ENCODE peak calls at places on chromosomes 6 and 20, in seven cellular contexts. B is right atrium auricular region, K is GM23248, Y is Karpas-422, M is pancreas, E is HL-60, H is heart right ventricle. S is an unnamed sample.

GRCh38 chr6:152268846-152269442 is 368.2 kb downstream of the SYNE1 start:
- DNase-seq in B (no peak), K (peak), Y (no peak), M (no peak), E (no peak), H (no peak), S (peak)

GRCh38 chr6:116515141-116515540 is 3.7 kb downstream of the CALHM5 start:
- DNase-seq in B (no peak), K (no peak), Y (no peak), M (no peak), E (no peak), H (no peak), S (no peak)

GRCh38 chr20:709421-709820 is 33.8 kb upstream of the SCRT2 start:
- DNase-seq in B (no peak), K (peak), Y (no peak), M (peak), E (no peak), H (peak), S (peak)

GRCh38 chr6:10759312-10759839 is 11.8 kb downstream of the TMEM14B start:
- DNase-seq in B (no peak), K (peak), Y (peak), M (no peak), E (peak), H (no peak), S (peak)

GRCh38 chr6:160991411-160992322 is at the start of gene MAP3K4:
- DNase-seq in B (no peak), K (peak), Y (peak), M (peak), E (peak), H (peak), S (peak)

GRCh38 chr20:50187403-50188051 is 3.1 kb upstream of the CEBPB start:
- DNase-seq in B (peak), K (peak), Y (no peak), M (no peak), E (peak), H (peak), S (peak)

GRCh38 chr6:5556011-5556410 is 294.7 kb downstream of the FARS2 start:
- DNase-seq in B (no peak), K (no peak), Y (no peak), M (no peak), E (no peak), H (no peak), S (no peak)

GRCh38 chr6:107965746-107966145 is 7.7 kb upstream of the SEC63 start:
- DNase-seq in B (no peak), K (peak), Y (no peak), M (no peak), E (no peak), H (no peak), S (peak)

GRCh38 chr6:84411060-84411629 is 183.7 kb upstream of the CEP162 start:
- DNase-seq in B (no peak), K (peak), Y (no peak), M (no peak), E (no peak), H (no peak), S (peak)

GRCh38 chr6:6176829-6177228 is 143.6 kb downstream of the F13A1 start:
- DNase-seq in B (no peak), K (no peak), Y (no peak), M (no peak), E (no peak), H (no peak), S (no peak)

GRCh38 chr6:121799574-121799973 is 364.1 kb downstream of the GJA1 start:
- DNase-seq in B (no peak), K (no peak), Y (no peak), M (no peak), E (no peak), H (no peak), S (no peak)

GRCh38 chr20:33554914-33555420 is 65.1 kb downstream of the CBFA2T2 start:
- DNase-seq in B (no peak), K (peak), Y (no peak), M (peak), E (no peak), H (no peak), S (peak)

GRCh38 chr6:25006565-25007001 is 70.8 kb upstream of the RIPOR2 start:
- DNase-seq in B (peak), K (peak), Y (peak), M (peak), E (peak), H (no peak), S (peak)

GRCh38 chr6:75472885-75473284 is 20.7 kb downstream of the FILIP1 start:
- DNase-seq in B (no peak), K (no peak), Y (no peak), M (no peak), E (no peak), H (no peak), S (no peak)

GRCh38 chr20:7841291-7841966 is 98.8 kb downstream of the HAO1 start:
- DNase-seq in B (no peak), K (peak), Y (no peak), M (no peak), E (no peak), H (no peak), S (peak)

GRCh38 chr6:106281088-106281487 is 44.5 kb downstream of the ATG5 start:
- DNase-seq in B (no peak), K (peak), Y (no peak), M (no peak), E (no peak), H (no peak), S (peak)

GRCh38 chr6:140046030-140046632 is 671.7 kb upstream of the CITED2 start:
- DNase-seq in B (no peak), K (no peak), Y (no peak), M (no peak), E (peak), H (no peak), S (no peak)

GRCh38 chr6:140050232-140050995 is 676.0 kb upstream of the CITED2 start:
- DNase-seq in B (no peak), K (peak), Y (no peak), M (no peak), E (no peak), H (no peak), S (peak)

GRCh38 chr6:140047321-140047720 is 672.9 kb upstream of the CITED2 start:
- DNase-seq in B (no peak), K (no peak), Y (no peak), M (no peak), E (no peak), H (no peak), S (no peak)

GRCh38 chr6:140045116-140045515 is 670.7 kb upstream of the CITED2 start:
- DNase-seq in B (no peak), K (no peak), Y (no peak), M (no peak), E (no peak), H (no peak), S (no peak)

DNA sequence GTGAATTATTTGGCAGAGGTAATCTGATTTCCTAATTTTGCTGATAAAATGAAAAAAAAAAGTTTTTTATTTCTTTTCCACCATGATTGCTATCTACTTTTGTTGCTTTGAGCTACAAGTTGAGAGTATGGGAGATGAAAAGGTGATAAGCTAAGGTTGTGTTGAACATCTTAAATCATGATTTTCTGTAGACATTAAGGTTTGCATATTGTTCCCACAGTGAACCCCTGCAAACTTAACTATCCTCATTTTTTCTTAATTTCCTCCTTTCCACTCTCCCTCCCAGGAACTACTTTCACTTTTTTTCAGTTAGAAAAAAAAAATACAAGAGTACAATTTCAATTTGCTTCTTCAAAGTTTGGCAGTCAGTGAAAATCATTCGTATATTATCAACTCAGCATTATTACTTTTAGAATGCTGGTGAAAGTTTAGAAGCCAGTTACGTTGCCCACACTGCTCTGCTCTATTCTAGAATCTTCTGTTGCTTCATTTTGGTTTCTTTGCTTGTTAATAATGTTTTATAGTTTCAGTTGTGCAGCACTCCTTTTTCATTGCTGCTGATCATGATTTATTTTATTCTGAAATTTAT is 673.8 kb upstream of the CITED2 start:
- DNase-seq in B (no peak), K (no peak), Y (no peak), M (no peak), E (no peak), H (no peak), S (no peak)
- H3K4me3 ChIP-seq in B (no peak), K (no peak), Y (no peak), M (no peak), E (no peak), H (no peak), S (no peak)

GRCh38 chr6:56692586-56693245 is 50.0 kb upstream of the DST start:
- DNase-seq in B (no peak), K (peak), Y (no peak), M (no peak), E (peak), H (no peak), S (peak)
- H3K4me3 ChIP-seq in B (peak), K (peak), Y (no peak), M (peak), E (no peak), H (no peak), S (peak)

DNA sequence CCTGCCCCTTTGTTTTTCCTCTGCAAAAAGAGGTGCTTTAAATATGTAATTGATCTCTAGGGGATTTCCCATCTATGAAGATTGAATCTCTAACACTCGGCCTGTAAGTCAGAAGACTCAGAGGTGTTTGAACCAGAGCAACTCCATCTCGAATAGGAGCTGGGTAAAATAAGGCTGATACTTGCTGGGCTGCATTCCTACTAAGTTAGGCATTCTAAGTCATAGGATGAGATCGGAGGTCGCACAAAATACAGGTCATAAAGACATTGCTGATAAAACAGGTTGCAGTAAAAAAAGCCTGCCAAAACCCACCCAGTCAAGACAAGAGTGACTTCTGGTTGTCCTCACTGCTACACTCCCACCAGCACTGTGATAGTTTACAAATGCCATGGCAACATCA is 129.9 kb upstream of the PHACTR1 start:
- DNase-seq in B (no peak), K (no peak), Y (no peak), M (no peak), E (no peak), H (no peak), S (no peak)
- H3K4me3 ChIP-seq in B (no peak), K (no peak), Y (no peak), M (no peak), E (no peak), H (no peak), S (no peak)

GRCh38 chr20:2748551-2749342 is 51.7 kb downstream of the CPXM1 start:
- DNase-seq in B (peak), K (no peak), Y (peak), M (no peak), E (no peak), H (no peak), S (no peak)
- H3K4me3 ChIP-seq in B (no peak), K (no peak), Y (peak), M (no peak), E (no peak), H (no peak), S (no peak)

GRCh38 chr6:110542311-110543024 is 66.1 kb upstream of the SLC22A16 start:
- DNase-seq in B (no peak), K (peak), Y (no peak), M (no peak), E (no peak), H (peak), S (no peak)

GRCh38 chr6:110545081-110545872 is 68.9 kb upstream of the SLC22A16 start:
- DNase-seq in B (no peak), K (no peak), Y (no peak), M (no peak), E (no peak), H (no peak), S (no peak)

GRCh38 chr6:110543106-110543505 is 66.7 kb upstream of the SLC22A16 start:
- DNase-seq in B (no peak), K (no peak), Y (no peak), M (peak), E (no peak), H (peak), S (no peak)

GRCh38 chr6:110541701-110542309 is 65.4 kb upstream of the SLC22A16 start:
- DNase-seq in B (no peak), K (no peak), Y (no peak), M (no peak), E (no peak), H (peak), S (peak)

GRCh38 chr6:110544472-110544871 is 68.1 kb upstream of the SLC22A16 start:
- DNase-seq in B (no peak), K (no peak), Y (no peak), M (no peak), E (no peak), H (no peak), S (no peak)
- H3K4me3 ChIP-seq in B (no peak), K (no peak), Y (no peak), M (no peak), E (no peak), H (no peak), S (no peak)

GRCh38 chr6:33177552-33178446 is 14.5 kb downstream of the COL11A2 start:
- DNase-seq in B (no peak), K (no peak), Y (no peak), M (no peak), E (no peak), H (no peak), S (no peak)

GRCh38 chr6:33183071-33183683 is 9.1 kb downstream of the COL11A2 start:
- DNase-seq in B (no peak), K (no peak), Y (peak), M (no peak), E (peak), H (no peak), S (no peak)

GRCh38 chr6:33178755-33179475 is 13.4 kb downstream of the COL11A2 start:
- DNase-seq in B (no peak), K (no peak), Y (no peak), M (no peak), E (no peak), H (no peak), S (no peak)

GRCh38 chr6:33185190-33185589 is 7.1 kb downstream of the COL11A2 start:
- DNase-seq in B (no peak), K (no peak), Y (no peak), M (no peak), E (no peak), H (no peak), S (no peak)

DNA sequence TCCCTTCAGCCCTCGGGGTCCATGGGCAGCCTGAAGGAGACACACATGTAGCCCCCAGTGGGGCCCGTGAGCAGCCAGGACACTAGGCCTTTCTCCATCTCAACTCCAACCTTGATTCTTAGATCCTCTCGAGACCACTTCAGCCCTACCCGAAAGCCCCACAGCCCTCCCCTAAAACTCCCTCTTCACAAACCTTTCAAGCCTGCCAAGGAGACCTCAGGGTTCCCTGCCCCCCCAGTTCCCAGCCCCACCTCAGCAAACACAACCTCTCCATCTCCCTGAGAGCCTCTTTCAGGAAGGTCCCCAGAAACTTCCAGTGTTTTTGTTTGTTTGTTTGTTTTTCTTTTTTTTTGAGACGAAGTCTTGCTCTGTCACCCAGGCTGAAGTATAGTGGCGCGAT is 11.1 kb downstream of the COL11A2 start:
- DNase-seq in B (no peak), K (no peak), Y (no peak), M (no peak), E (no peak), H (no peak), S (no peak)
- H3K4me3 ChIP-seq in B (no peak), K (no peak), Y (no peak), M (no peak), E (no peak), H (no peak), S (no peak)

GRCh38 chr6:27280540-27281000 is 31.5 kb downstream of the POM121L2 start:
- DNase-seq in B (no peak), K (no peak), Y (no peak), M (no peak), E (no peak), H (no peak), S (peak)
- H3K4me3 ChIP-seq in B (no peak), K (peak), Y (no peak), M (no peak), E (peak), H (no peak), S (peak)

GRCh38 chr6:144055121-144055931 is 40.0 kb downstream of the SF3B5 start:
- DNase-seq in B (no peak), K (peak), Y (no peak), M (no peak), E (no peak), H (no peak), S (no peak)
- H3K4me3 ChIP-seq in B (no peak), K (no peak), Y (no peak), M (no peak), E (no peak), H (no peak), S (no peak)

GRCh38 chr6:157235600-157236039 is 87.7 kb downstream of the TMEM242 start:
- DNase-seq in B (peak), K (peak), Y (no peak), M (peak), E (peak), H (peak), S (peak)
- H3K4me3 ChIP-seq in B (peak), K (peak), Y (no peak), M (peak), E (peak), H (peak), S (peak)

DNA sequence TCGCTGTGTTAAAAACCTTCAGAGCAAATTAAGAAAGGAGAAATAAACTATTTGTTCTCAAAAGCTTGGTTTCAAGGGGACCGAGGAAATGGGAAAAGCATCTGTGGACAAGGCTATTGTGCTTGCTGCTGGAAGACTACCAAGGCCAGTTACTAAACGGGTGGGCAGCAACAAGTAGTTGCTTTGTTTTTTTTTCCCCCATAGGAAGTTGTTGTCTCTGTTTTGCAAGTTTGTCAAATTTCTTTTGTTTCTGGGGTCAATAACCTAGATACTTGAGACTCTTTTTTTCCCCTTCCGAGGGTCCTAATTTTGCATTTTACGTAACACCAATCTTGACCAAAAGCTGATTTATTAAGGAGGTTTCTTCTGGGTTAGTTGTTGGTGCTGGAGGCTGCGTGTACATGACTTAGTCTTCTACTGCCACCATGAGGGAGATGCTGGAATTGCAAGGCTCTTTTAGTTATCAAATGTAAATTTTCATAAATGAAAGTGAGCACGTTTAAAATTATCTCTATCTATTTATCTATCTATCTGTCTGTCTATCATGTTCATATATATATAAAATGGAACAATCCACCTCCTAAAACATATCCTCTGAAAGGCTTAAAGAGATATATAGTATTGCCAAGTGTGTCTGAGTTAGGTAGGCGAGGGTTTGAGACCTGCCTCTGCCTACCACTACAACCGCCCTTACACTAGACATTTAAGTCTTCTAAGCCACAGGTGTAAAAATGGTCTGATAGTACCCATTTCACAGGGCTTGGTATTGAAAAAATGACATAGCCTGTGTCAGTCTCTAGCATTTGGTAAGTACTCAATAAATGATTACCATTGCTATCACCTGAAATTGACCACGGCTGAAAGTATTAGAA is 60.3 kb downstream of the GCLC start:
- DNase-seq in B (peak), K (peak), Y (peak), M (peak), E (peak), H (no peak), S (peak)
- H3K4me3 ChIP-seq in B (no peak), K (no peak), Y (no peak), M (no peak), E (no peak), H (no peak), S (no peak)